ENCODE peak calls at places on chromosomes 4 and X, in four cellular contexts. M, R, L and X are unnamed samples.

GRCh38 chr4:78441786-78442185 is 109.8 kb upstream of the ANXA3 start:
- DNase-seq in M (peak; percentile 34), R (no peak), L (no peak), X (no peak)

GRCh38 chrX:40462797-40463196 is 118.0 kb upstream of the ATP6AP2 start:
- DNase-seq in M (no peak), R (no peak), L (no peak), X (no peak)

GRCh38 chrX:148070504-148070877 is 89.4 kb downstream of the FMR1NB start:
- DNase-seq in M (no peak), R (peak; percentile 2), L (no peak), X (no peak)

GRCh38 chr4:158809611-158810486 is 41.0 kb downstream of the FNIP2 start:
- DNase-seq in M (no peak), R (peak; percentile 72), L (peak; percentile 87), X (peak; percentile 70)

GRCh38 chr4:168604496-168605373 is 107.9 kb downstream of the PALLD start:
- DNase-seq in M (no peak), R (no peak), L (peak; percentile 73), X (no peak)

GRCh38 chr4:36399762-36400353 is 118.4 kb downstream of the DTHD1 start:
- DNase-seq in M (no peak), R (peak; percentile 15), L (peak; percentile 2), X (peak; percentile 32)

GRCh38 chr4:95190751-95191436 is 357.9 kb downstream of the UNC5C start:
- DNase-seq in M (peak; percentile 93), R (no peak), L (no peak), X (no peak)

GRCh38 chrX:110428144-110428543 is 69.5 kb downstream of the RTL9 start:
- DNase-seq in M (no peak), R (no peak), L (no peak), X (no peak)

GRCh38 chr4:184854673-184855072 is 28.9 kb upstream of the ACSL1 start:
- DNase-seq in M (no peak), R (peak; percentile 14), L (no peak), X (peak; percentile 59)

DNA sequence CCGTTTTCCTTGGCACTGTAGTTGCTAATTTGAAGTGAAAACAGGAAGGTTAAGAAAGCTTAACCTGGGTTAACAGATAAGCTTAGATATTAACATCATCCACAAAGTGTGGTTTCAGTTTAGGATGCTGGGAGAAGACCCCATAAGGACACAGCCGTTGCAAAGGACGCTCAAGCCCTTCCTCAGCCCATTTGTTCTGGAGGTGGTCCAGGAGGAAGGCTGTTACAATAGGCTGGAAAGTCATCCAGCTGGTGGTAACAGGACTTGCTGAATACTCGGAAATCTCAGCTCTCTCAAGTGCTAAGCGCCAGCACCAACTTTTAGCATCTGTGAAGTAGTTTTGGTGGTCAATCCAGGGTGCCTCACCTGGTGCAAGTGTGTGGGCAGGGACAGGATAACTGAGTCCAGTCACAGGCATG is 14.2 kb downstream of the CHST7 start:
- DNase-seq in M (no peak), R (no peak), L (no peak), X (no peak)
- H3K4me3 ChIP-seq in M (no peak overlapping the region), R (peak overlapping the region; percentile 24), L (no peak overlapping the region), X (peak overlapping the region; percentile 7)

GRCh38 chr4:102429553-102429952 is 71.6 kb upstream of the NFKB1 start:
- DNase-seq in M (no peak), R (no peak), L (peak; percentile 79), X (no peak)

GRCh38 chr4:102437111-102437510 is 64.0 kb upstream of the NFKB1 start:
- DNase-seq in M (no peak), R (no peak), L (no peak), X (no peak)

GRCh38 chr4:102430511-102430910 is 70.6 kb upstream of the NFKB1 start:
- DNase-seq in M (no peak), R (no peak), L (peak; percentile 39), X (no peak)

GRCh38 chr4:102427599-102427998 is 73.6 kb upstream of the NFKB1 start:
- DNase-seq in M (no peak), R (no peak), L (no peak), X (no peak)

GRCh38 chr4:102431608-102431961 is 69.6 kb upstream of the NFKB1 start:
- DNase-seq in M (no peak), R (no peak), L (no peak), X (no peak)
- H3K4me3 ChIP-seq in M (peak overlapping the region; percentile 60), R (peak overlapping the region; percentile 69), L (peak overlapping the region; percentile 62), X (peak overlapping the region; percentile 51)

DNA sequence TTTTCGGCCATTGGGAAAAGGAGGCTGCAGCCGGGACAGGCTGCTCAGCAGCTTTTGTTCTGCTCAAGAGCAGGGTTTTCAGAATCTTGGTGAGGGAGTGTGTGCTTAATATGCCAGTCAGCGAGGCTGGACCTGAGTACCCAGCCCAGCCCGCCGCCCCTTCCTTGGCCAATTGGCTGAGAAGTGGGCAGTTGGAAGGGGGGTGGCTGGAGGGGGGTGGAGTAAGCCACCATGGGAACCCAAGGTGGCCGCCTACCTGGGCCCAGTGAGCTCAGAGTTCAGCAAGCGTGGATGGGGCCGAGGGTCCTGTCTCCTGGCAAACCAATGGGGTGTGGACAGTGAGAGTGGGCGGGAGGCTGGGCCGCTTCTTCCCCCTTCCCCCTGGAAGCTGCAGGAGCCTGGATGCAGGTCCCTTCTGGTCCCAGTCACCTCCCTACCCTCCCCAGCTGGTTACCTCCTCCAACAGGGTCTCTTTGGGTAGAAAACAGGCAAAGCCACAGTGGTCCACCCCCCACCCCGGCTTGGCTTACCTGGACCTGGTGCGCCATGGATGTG is 52.5 kb downstream of the SORCS2 start:
- DNase-seq in M (no peak), R (no peak), L (no peak), X (no peak)
- H3K4me3 ChIP-seq in M (no peak overlapping the region), R (no peak overlapping the region), L (no peak overlapping the region), X (no peak overlapping the region)

GRCh38 chr4:151031831-151032605 is 16.9 kb upstream of the LRBA start:
- DNase-seq in M (no peak), R (no peak), L (peak; percentile 74), X (no peak)
- H3K4me3 ChIP-seq in M (no peak overlapping the region), R (no peak overlapping the region), L (no peak overlapping the region), X (no peak overlapping the region)

GRCh38 chr4:61246003-61246402 is 45.9 kb downstream of the ADGRL3 start:
- DNase-seq in M (no peak), R (no peak), L (no peak), X (no peak)
- H3K4me3 ChIP-seq in M (no peak overlapping the region), R (no peak overlapping the region), L (no peak overlapping the region), X (no peak overlapping the region)